ENCODE peak calls at places on chromosomes 1 and 21, in nine cellular contexts. One of them, this sample, is unnamed.
A peak's percentile ranks its signal among the peaks of the same experiment; 100 is the strongest.

GRCh38 chr1:206470692-206471414 is 577 bp downstream of the IKBKE start:
- DNase-seq in stomach: peak; percentile 38
- DNase-seq in fibroblast of lung: peak; percentile 61
- DNase-seq in endothelial cell of umbilical vein: peak; percentile 72
- DNase-seq in mesendoderm: peak; percentile 73
- DNase-seq in uterus: no peak
- DNase-seq in bronchial epithelial cell: peak; percentile 60
- DNase-seq in ascending aorta: peak; percentile 73
- DNase-seq in H7: peak; percentile 88
- DNase-seq in this sample: no peak

GRCh38 chr21:42440187-42440792 is 36.6 kb downstream of the UBASH3A start:
- DNase-seq in ascending aorta: no peak
- DNase-seq in stomach: no peak
- DNase-seq in H7: no peak
- DNase-seq in endothelial cell of umbilical vein: no peak
- DNase-seq in fibroblast of lung: no peak
- DNase-seq in uterus: no peak
- DNase-seq in mesendoderm: no peak
- DNase-seq in bronchial epithelial cell: no peak
- DNase-seq in this sample: no peak

GRCh38 chr1:8075511-8076051 is 49.5 kb upstream of the ERRFI1 start:
- DNase-seq in ascending aorta: no peak
- DNase-seq in fibroblast of lung: no peak
- DNase-seq in H7: peak; percentile 25
- DNase-seq in stomach: no peak
- DNase-seq in endothelial cell of umbilical vein: no peak
- DNase-seq in bronchial epithelial cell: peak; percentile 76
- DNase-seq in uterus: no peak
- DNase-seq in mesendoderm: peak; percentile 61
- DNase-seq in this sample: peak; percentile 35

GRCh38 chr21:44513389-44514217 is 26.4 kb downstream of the KRTAP10-1 start:
- DNase-seq in H7: peak; percentile 63
- DNase-seq in ascending aorta: no peak
- DNase-seq in endothelial cell of umbilical vein: no peak
- DNase-seq in uterus: no peak
- DNase-seq in mesendoderm: no peak
- DNase-seq in stomach: no peak
- DNase-seq in bronchial epithelial cell: no peak
- DNase-seq in fibroblast of lung: no peak
- DNase-seq in this sample: no peak

GRCh38 chr1:205293350-205294074 is 28.0 kb downstream of the NUAK2 start:
- DNase-seq in mesendoderm: peak; percentile 58
- DNase-seq in stomach: no peak
- DNase-seq in endothelial cell of umbilical vein: no peak
- DNase-seq in H7: no peak
- DNase-seq in uterus: no peak
- DNase-seq in fibroblast of lung: no peak
- DNase-seq in ascending aorta: no peak
- DNase-seq in bronchial epithelial cell: no peak
- DNase-seq in this sample: no peak

GRCh38 chr1:218463194-218464156 is 118.3 kb downstream of the TGFB2 start:
- DNase-seq in H7: no peak
- DNase-seq in ascending aorta: peak; percentile 85
- DNase-seq in endothelial cell of umbilical vein: peak; percentile 64
- DNase-seq in fibroblast of lung: peak; percentile 74
- DNase-seq in bronchial epithelial cell: peak; percentile 72
- DNase-seq in uterus: peak; percentile 47
- DNase-seq in mesendoderm: no peak
- DNase-seq in stomach: no peak
- DNase-seq in this sample: no peak

GRCh38 chr1:184828369-184828717 is 73.7 kb upstream of the EDEM3 start:
- DNase-seq in bronchial epithelial cell: no peak
- DNase-seq in H7: no peak
- DNase-seq in endothelial cell of umbilical vein: no peak
- DNase-seq in stomach: no peak
- DNase-seq in ascending aorta: no peak
- DNase-seq in uterus: no peak
- DNase-seq in mesendoderm: no peak
- DNase-seq in fibroblast of lung: no peak
- DNase-seq in this sample: no peak

GRCh38 chr1:24536391-24536840 is 19.5 kb upstream of the NCMAP start:
- DNase-seq in stomach: peak; percentile 51
- DNase-seq in bronchial epithelial cell: no peak
- DNase-seq in mesendoderm: no peak
- DNase-seq in ascending aorta: peak; percentile 67
- DNase-seq in uterus: no peak
- DNase-seq in fibroblast of lung: peak; percentile 69
- DNase-seq in H7: no peak
- DNase-seq in endothelial cell of umbilical vein: no peak
- DNase-seq in this sample: peak; percentile 58

GRCh38 chr1:36874271-36875017 is 159.9 kb downstream of the GRIK3 start:
- DNase-seq in stomach: peak; percentile 17
- DNase-seq in fibroblast of lung: no peak
- DNase-seq in uterus: no peak
- DNase-seq in bronchial epithelial cell: no peak
- DNase-seq in ascending aorta: peak; percentile 53
- DNase-seq in endothelial cell of umbilical vein: no peak
- DNase-seq in H7: no peak
- DNase-seq in mesendoderm: no peak
- DNase-seq in this sample: no peak

GRCh38 chr1:110798691-110799256 is 74.2 kb upstream of the CD53 start:
- DNase-seq in uterus: no peak
- DNase-seq in ascending aorta: no peak
- DNase-seq in mesendoderm: no peak
- DNase-seq in fibroblast of lung: no peak
- DNase-seq in endothelial cell of umbilical vein: no peak
- DNase-seq in bronchial epithelial cell: peak; percentile 40
- DNase-seq in H7: no peak
- DNase-seq in stomach: no peak
- DNase-seq in this sample: no peak

GRCh38 chr1:87927391-87928073 is 598.9 kb downstream of the LMO4 start:
- DNase-seq in stomach: no peak
- DNase-seq in fibroblast of lung: no peak
- DNase-seq in H7: no peak
- DNase-seq in uterus: no peak
- DNase-seq in ascending aorta: no peak
- DNase-seq in endothelial cell of umbilical vein: no peak
- DNase-seq in mesendoderm: peak; percentile 60
- DNase-seq in bronchial epithelial cell: peak; percentile 67
- DNase-seq in this sample: no peak

GRCh38 chr1:10046356-10047085 is 13.8 kb downstream of the UBE4B start:
- DNase-seq in ascending aorta: no peak
- DNase-seq in uterus: no peak
- DNase-seq in fibroblast of lung: no peak
- DNase-seq in H7: peak; percentile 32
- DNase-seq in endothelial cell of umbilical vein: no peak
- DNase-seq in stomach: no peak
- DNase-seq in mesendoderm: no peak
- DNase-seq in bronchial epithelial cell: no peak
- DNase-seq in this sample: no peak

GRCh38 chr1:4253918-4254317 is 353.8 kb upstream of the C1orf174 start:
- DNase-seq in H7: no peak
- DNase-seq in mesendoderm: no peak
- DNase-seq in uterus: no peak
- DNase-seq in ascending aorta: no peak
- DNase-seq in stomach: no peak
- DNase-seq in bronchial epithelial cell: no peak
- DNase-seq in fibroblast of lung: no peak
- DNase-seq in endothelial cell of umbilical vein: no peak
- DNase-seq in this sample: no peak

GRCh38 chr1:19392221-19392620 is 80.1 kb downstream of the SLC66A1 start:
- DNase-seq in H7: no peak
- DNase-seq in mesendoderm: no peak
- DNase-seq in ascending aorta: no peak
- DNase-seq in stomach: no peak
- DNase-seq in uterus: no peak
- DNase-seq in fibroblast of lung: no peak
- DNase-seq in bronchial epithelial cell: no peak
- DNase-seq in endothelial cell of umbilical vein: no peak
- DNase-seq in this sample: no peak

GRCh38 chr1:178578541-178578940 is 65.6 kb downstream of the TEX35 start:
- DNase-seq in mesendoderm: no peak
- DNase-seq in bronchial epithelial cell: no peak
- DNase-seq in fibroblast of lung: no peak
- DNase-seq in stomach: no peak
- DNase-seq in ascending aorta: no peak
- DNase-seq in H7: no peak
- DNase-seq in uterus: no peak
- DNase-seq in endothelial cell of umbilical vein: no peak
- DNase-seq in this sample: no peak
- H3K4me3 ChIP-seq in mesendoderm: no peak overlapping the region
- H3K4me3 ChIP-seq in bronchial epithelial cell: no peak overlapping the region
- H3K4me3 ChIP-seq in fibroblast of lung: no peak overlapping the region
- H3K4me3 ChIP-seq in stomach: no peak overlapping the region
- H3K4me3 ChIP-seq in ascending aorta: no peak overlapping the region
- H3K4me3 ChIP-seq in H7: no peak overlapping the region
- H3K4me3 ChIP-seq in uterus: no peak overlapping the region
- H3K4me3 ChIP-seq in endothelial cell of umbilical vein: no peak overlapping the region
- H3K4me3 ChIP-seq in this sample: no peak overlapping the region

GRCh38 chr1:44811714-44812151 is 3.4 kb downstream of the BTBD19 start:
- DNase-seq in ascending aorta: peak; percentile 78
- DNase-seq in endothelial cell of umbilical vein: peak; percentile 70
- DNase-seq in fibroblast of lung: peak; percentile 64
- DNase-seq in uterus: no peak
- DNase-seq in mesendoderm: peak; percentile 72
- DNase-seq in stomach: no peak
- DNase-seq in bronchial epithelial cell: no peak
- DNase-seq in H7: peak; percentile 19
- DNase-seq in this sample: no peak
- H3K4me3 ChIP-seq in ascending aorta: peak overlapping the region; percentile 2
- H3K4me3 ChIP-seq in endothelial cell of umbilical vein: peak overlapping the region; percentile 11
- H3K4me3 ChIP-seq in fibroblast of lung: no peak overlapping the region
- H3K4me3 ChIP-seq in uterus: no peak overlapping the region
- H3K4me3 ChIP-seq in mesendoderm: no peak overlapping the region
- H3K4me3 ChIP-seq in stomach: no peak overlapping the region
- H3K4me3 ChIP-seq in bronchial epithelial cell: no peak overlapping the region
- H3K4me3 ChIP-seq in H7: no peak overlapping the region
- H3K4me3 ChIP-seq in this sample: no peak overlapping the region

GRCh38 chr1:26855636-26856035 is 7.3 kb upstream of the SFN start:
- DNase-seq in fibroblast of lung: no peak
- DNase-seq in stomach: no peak
- DNase-seq in mesendoderm: no peak
- DNase-seq in bronchial epithelial cell: no peak
- DNase-seq in endothelial cell of umbilical vein: no peak
- DNase-seq in uterus: no peak
- DNase-seq in ascending aorta: no peak
- DNase-seq in H7: no peak
- DNase-seq in this sample: no peak

GRCh38 chr1:26853600-26853999 is 9.3 kb upstream of the SFN start:
- DNase-seq in endothelial cell of umbilical vein: no peak
- DNase-seq in mesendoderm: no peak
- DNase-seq in fibroblast of lung: no peak
- DNase-seq in stomach: no peak
- DNase-seq in uterus: no peak
- DNase-seq in bronchial epithelial cell: no peak
- DNase-seq in H7: no peak
- DNase-seq in ascending aorta: no peak
- DNase-seq in this sample: no peak

GRCh38 chr1:26853156-26853555 is 9.8 kb upstream of the SFN start:
- DNase-seq in fibroblast of lung: peak; percentile 82
- DNase-seq in endothelial cell of umbilical vein: peak; percentile 79
- DNase-seq in mesendoderm: peak; percentile 85
- DNase-seq in H7: peak; percentile 93
- DNase-seq in uterus: peak; percentile 83
- DNase-seq in stomach: peak; percentile 94
- DNase-seq in ascending aorta: peak; percentile 95
- DNase-seq in bronchial epithelial cell: peak; percentile 98
- DNase-seq in this sample: peak; percentile 94

GRCh38 chr1:26856181-26856580 is 6.8 kb upstream of the SFN start:
- DNase-seq in uterus: no peak
- DNase-seq in mesendoderm: no peak
- DNase-seq in fibroblast of lung: no peak
- DNase-seq in endothelial cell of umbilical vein: no peak
- DNase-seq in stomach: no peak
- DNase-seq in H7: no peak
- DNase-seq in ascending aorta: no peak
- DNase-seq in bronchial epithelial cell: no peak
- DNase-seq in this sample: no peak

GRCh38 chr1:26854953-26855352 is 8.0 kb upstream of the SFN start:
- DNase-seq in mesendoderm: no peak
- DNase-seq in H7: no peak
- DNase-seq in bronchial epithelial cell: peak; percentile 89
- DNase-seq in stomach: no peak
- DNase-seq in ascending aorta: no peak
- DNase-seq in uterus: no peak
- DNase-seq in fibroblast of lung: no peak
- DNase-seq in endothelial cell of umbilical vein: no peak
- DNase-seq in this sample: no peak
- H3K4me3 ChIP-seq in mesendoderm: no peak overlapping the region
- H3K4me3 ChIP-seq in H7: no peak overlapping the region
- H3K4me3 ChIP-seq in bronchial epithelial cell: no peak overlapping the region
- H3K4me3 ChIP-seq in stomach: no peak overlapping the region
- H3K4me3 ChIP-seq in ascending aorta: no peak overlapping the region
- H3K4me3 ChIP-seq in uterus: no peak overlapping the region
- H3K4me3 ChIP-seq in fibroblast of lung: no peak overlapping the region
- H3K4me3 ChIP-seq in endothelial cell of umbilical vein: no peak overlapping the region
- H3K4me3 ChIP-seq in this sample: no peak overlapping the region

GRCh38 chr1:27342391-27342777 is 562 bp downstream of the SYTL1 start:
- DNase-seq in bronchial epithelial cell: no peak
- DNase-seq in fibroblast of lung: no peak
- DNase-seq in H7: peak; percentile 57
- DNase-seq in mesendoderm: no peak
- DNase-seq in uterus: no peak
- DNase-seq in ascending aorta: no peak
- DNase-seq in endothelial cell of umbilical vein: no peak
- DNase-seq in stomach: no peak
- DNase-seq in this sample: no peak
- H3K4me3 ChIP-seq in bronchial epithelial cell: peak overlapping the region; percentile 69
- H3K4me3 ChIP-seq in fibroblast of lung: no peak overlapping the region
- H3K4me3 ChIP-seq in H7: peak overlapping the region; percentile 23
- H3K4me3 ChIP-seq in mesendoderm: no peak overlapping the region
- H3K4me3 ChIP-seq in uterus: no peak overlapping the region
- H3K4me3 ChIP-seq in ascending aorta: peak overlapping the region; percentile 0
- H3K4me3 ChIP-seq in endothelial cell of umbilical vein: no peak overlapping the region
- H3K4me3 ChIP-seq in stomach: peak overlapping the region; percentile 53
- H3K4me3 ChIP-seq in this sample: no peak overlapping the region

GRCh38 chr1:237759371-237759770 is 131.4 kb downstream of the ZP4 start:
- DNase-seq in bronchial epithelial cell: peak; percentile 52
- DNase-seq in H7: no peak
- DNase-seq in mesendoderm: no peak
- DNase-seq in endothelial cell of umbilical vein: no peak
- DNase-seq in ascending aorta: no peak
- DNase-seq in fibroblast of lung: no peak
- DNase-seq in uterus: no peak
- DNase-seq in stomach: no peak
- DNase-seq in this sample: no peak

GRCh38 chr1:237763137-237763536 is 127.6 kb downstream of the ZP4 start:
- DNase-seq in H7: no peak
- DNase-seq in mesendoderm: no peak
- DNase-seq in endothelial cell of umbilical vein: no peak
- DNase-seq in fibroblast of lung: no peak
- DNase-seq in uterus: no peak
- DNase-seq in stomach: no peak
- DNase-seq in bronchial epithelial cell: no peak
- DNase-seq in ascending aorta: no peak
- DNase-seq in this sample: no peak

GRCh38 chr1:237756304-237756967 is 134.3 kb downstream of the ZP4 start:
- DNase-seq in fibroblast of lung: no peak
- DNase-seq in uterus: no peak
- DNase-seq in ascending aorta: no peak
- DNase-seq in mesendoderm: no peak
- DNase-seq in endothelial cell of umbilical vein: no peak
- DNase-seq in bronchial epithelial cell: no peak
- DNase-seq in H7: no peak
- DNase-seq in stomach: no peak
- DNase-seq in this sample: no peak

GRCh38 chr1:237760981-237761380 is 129.7 kb downstream of the ZP4 start:
- DNase-seq in endothelial cell of umbilical vein: no peak
- DNase-seq in H7: no peak
- DNase-seq in mesendoderm: no peak
- DNase-seq in uterus: no peak
- DNase-seq in ascending aorta: no peak
- DNase-seq in stomach: no peak
- DNase-seq in fibroblast of lung: no peak
- DNase-seq in bronchial epithelial cell: no peak
- DNase-seq in this sample: no peak
- H3K4me3 ChIP-seq in endothelial cell of umbilical vein: no peak overlapping the region
- H3K4me3 ChIP-seq in H7: no peak overlapping the region
- H3K4me3 ChIP-seq in mesendoderm: no peak overlapping the region
- H3K4me3 ChIP-seq in uterus: no peak overlapping the region
- H3K4me3 ChIP-seq in ascending aorta: no peak overlapping the region
- H3K4me3 ChIP-seq in stomach: no peak overlapping the region
- H3K4me3 ChIP-seq in fibroblast of lung: no peak overlapping the region
- H3K4me3 ChIP-seq in bronchial epithelial cell: no peak overlapping the region
- H3K4me3 ChIP-seq in this sample: no peak overlapping the region